ENCODE peak calls at places on chromosomes 2 and 18, in ten cellular contexts. C is AG08396, B is EL, F is Panc1, L is epithelial cell of esophagus, K is adrenal gland, M is endothelial cell, Y is hepatocyte, P is NCI-H1092, G is AG04449. W is an unnamed sample.

GRCh38 chr2:23123686-23124085 is 261.3 kb upstream of the KLHL29 start:
- DNase-seq in C (no peak), B (no peak), F (no peak), L (no peak), K (no peak), M (no peak), Y (no peak), P (no peak), G (no peak), W (no peak)

GRCh38 chr18:23902396-23902795 is 112.2 kb upstream of the TTC39C start:
- DNase-seq in C (no peak), B (no peak), F (no peak), L (no peak), K (no peak), M (no peak), Y (no peak), P (peak; percentile 15), G (no peak), W (no peak)

GRCh38 chr2:20199381-20200270 is 25.3 kb downstream of the SDC1 start:
- DNase-seq in C (no peak), B (no peak), F (no peak), L (peak; percentile 62), K (no peak), M (no peak), Y (no peak), P (no peak), G (no peak), W (no peak)

GRCh38 chr2:187642498-187642897 is 88.3 kb upstream of the TFPI start:
- DNase-seq in C (no peak), B (peak; percentile 49), F (no peak), L (no peak), K (no peak), M (no peak), Y (no peak), P (no peak), G (no peak), W (no peak)

GRCh38 chr2:64698668-64699444 is 45.1 kb upstream of the SERTAD2 start:
- DNase-seq in C (peak; percentile 73), B (peak; percentile 90), F (no peak), L (peak; percentile 71), K (no peak), M (no peak), Y (peak; percentile 29), P (no peak), G (peak; percentile 77), W (no peak)

GRCh38 chr18:79624356-79624961 is 55.1 kb upstream of the CTDP1 start:
- DNase-seq in C (no peak), B (no peak), F (no peak), L (no peak), K (peak; percentile 13), M (no peak), Y (no peak), P (no peak), G (no peak), W (no peak)

GRCh38 chr2:150530168-150530567 is 42.7 kb upstream of the RND3 start:
- DNase-seq in C (no peak), B (no peak), F (no peak), L (no peak), K (no peak), M (no peak), Y (no peak), P (no peak), G (no peak), W (no peak)

GRCh38 chr2:233023761-233024410 is 8.6 kb upstream of the NEU2 start:
- DNase-seq in C (no peak), B (no peak), F (no peak), L (no peak), K (no peak), M (no peak), Y (no peak), P (no peak), G (no peak), W (no peak)

GRCh38 chr18:3266062-3266608 is 4.2 kb downstream of the MYL12B start:
- DNase-seq in C (no peak), B (no peak), F (no peak), L (peak; percentile 90), K (peak; percentile 45), M (no peak), Y (peak; percentile 19), P (no peak), G (no peak), W (no peak)

GRCh38 chr2:19868705-19869550 is 32.9 kb downstream of the TTC32 start:
- DNase-seq in C (peak; percentile 37), B (peak; percentile 16), F (no peak), L (peak; percentile 28), K (no peak), M (peak; percentile 39), Y (peak; percentile 84), P (no peak), G (no peak), W (peak; percentile 62)

GRCh38 chr2:9637330-9637729 is 6.5 kb upstream of the YWHAQ start:
- DNase-seq in C (no peak), B (peak; percentile 76), F (no peak), L (peak; percentile 39), K (no peak), M (no peak), Y (no peak), P (no peak), G (no peak), W (peak; percentile 25)

GRCh38 chr2:40723194-40723593 is 271.3 kb upstream of the SLC8A1 start:
- DNase-seq in C (no peak), B (no peak), F (no peak), L (no peak), K (no peak), M (no peak), Y (no peak), P (no peak), G (no peak), W (no peak)